ENCODE peak calls at places on chromosomes 4 and X, in five cellular contexts. One of them, this sample, is unnamed.

GRCh38 chr4:175444512-175444911 is 367.6 kb downstream of the GPM6A start:
- DNase-seq in left cardiac atrium: no peak
- DNase-seq in MCF 10A: no peak
- DNase-seq in osteocyte: no peak
- DNase-seq in activated CD4-positive, alpha-beta T cell treated with anti-CD3 and anti-CD28 coated beads, Interleukin-2, amount 50 U/mL, for 48 hours: no peak
- DNase-seq in this sample: no peak

GRCh38 chr4:131054489-131055019 is 1958.6 kb downstream of the C4orf33 start:
- DNase-seq in activated CD4-positive, alpha-beta T cell treated with anti-CD3 and anti-CD28 coated beads, Interleukin-2, amount 50 U/mL, for 48 hours: no peak
- DNase-seq in osteocyte: no peak
- DNase-seq in MCF 10A: peak
- DNase-seq in left cardiac atrium: no peak
- DNase-seq in this sample: no peak

GRCh38 chrX:154714925-154715324 is 36.0 kb downstream of the GAB3 start:
- DNase-seq in activated CD4-positive, alpha-beta T cell treated with anti-CD3 and anti-CD28 coated beads, Interleukin-2, amount 50 U/mL, for 48 hours: peak
- DNase-seq in MCF 10A: peak
- DNase-seq in left cardiac atrium: no peak
- DNase-seq in osteocyte: no peak
- DNase-seq in this sample: peak

GRCh38 chr4:188942606-188943005 is 803.4 kb downstream of the TRIML1 start:
- DNase-seq in osteocyte: no peak
- DNase-seq in left cardiac atrium: no peak
- DNase-seq in MCF 10A: no peak
- DNase-seq in activated CD4-positive, alpha-beta T cell treated with anti-CD3 and anti-CD28 coated beads, Interleukin-2, amount 50 U/mL, for 48 hours: no peak
- DNase-seq in this sample: no peak

GRCh38 chrX:5681159-5681558 is 547.5 kb downstream of the NLGN4X start:
- DNase-seq in left cardiac atrium: no peak
- DNase-seq in activated CD4-positive, alpha-beta T cell treated with anti-CD3 and anti-CD28 coated beads, Interleukin-2, amount 50 U/mL, for 48 hours: no peak
- DNase-seq in MCF 10A: no peak
- DNase-seq in osteocyte: no peak
- DNase-seq in this sample: no peak

GRCh38 chr4:34202154-34202553 is 2042.2 kb downstream of the ARAP2 start:
- DNase-seq in MCF 10A: no peak
- DNase-seq in osteocyte: no peak
- DNase-seq in left cardiac atrium: no peak
- DNase-seq in activated CD4-positive, alpha-beta T cell treated with anti-CD3 and anti-CD28 coated beads, Interleukin-2, amount 50 U/mL, for 48 hours: no peak
- DNase-seq in this sample: no peak

GRCh38 chr4:139645458-139645857 is 20.2 kb upstream of the MGST2 start:
- DNase-seq in activated CD4-positive, alpha-beta T cell treated with anti-CD3 and anti-CD28 coated beads, Interleukin-2, amount 50 U/mL, for 48 hours: no peak
- DNase-seq in MCF 10A: peak
- DNase-seq in osteocyte: no peak
- DNase-seq in left cardiac atrium: no peak
- DNase-seq in this sample: no peak

GRCh38 chr4:87058272-87059073 is 123.7 kb downstream of the AFF1 start:
- DNase-seq in activated CD4-positive, alpha-beta T cell treated with anti-CD3 and anti-CD28 coated beads, Interleukin-2, amount 50 U/mL, for 48 hours: peak
- DNase-seq in osteocyte: no peak
- DNase-seq in MCF 10A: peak
- DNase-seq in left cardiac atrium: no peak
- DNase-seq in this sample: no peak

GRCh38 chrX:109992203-109992602 is 10.7 kb upstream of the TMEM164 start:
- DNase-seq in activated CD4-positive, alpha-beta T cell treated with anti-CD3 and anti-CD28 coated beads, Interleukin-2, amount 50 U/mL, for 48 hours: no peak
- DNase-seq in MCF 10A: no peak
- DNase-seq in osteocyte: no peak
- DNase-seq in left cardiac atrium: no peak
- DNase-seq in this sample: no peak

GRCh38 chrX:15451913-15452312 is 41.2 kb downstream of the PIR start:
- DNase-seq in activated CD4-positive, alpha-beta T cell treated with anti-CD3 and anti-CD28 coated beads, Interleukin-2, amount 50 U/mL, for 48 hours: no peak
- DNase-seq in MCF 10A: peak
- DNase-seq in osteocyte: no peak
- DNase-seq in left cardiac atrium: peak
- DNase-seq in this sample: peak

GRCh38 chr4:1409806-1410425 is 3.7 kb upstream of the NKX1-1 start:
- DNase-seq in left cardiac atrium: no peak
- DNase-seq in activated CD4-positive, alpha-beta T cell treated with anti-CD3 and anti-CD28 coated beads, Interleukin-2, amount 50 U/mL, for 48 hours: no peak
- DNase-seq in MCF 10A: no peak
- DNase-seq in osteocyte: no peak
- DNase-seq in this sample: no peak

GRCh38 chr4:88009871-88010270 is 2.4 kb downstream of the PKD2 start:
- DNase-seq in osteocyte: no peak
- DNase-seq in MCF 10A: no peak
- DNase-seq in activated CD4-positive, alpha-beta T cell treated with anti-CD3 and anti-CD28 coated beads, Interleukin-2, amount 50 U/mL, for 48 hours: no peak
- DNase-seq in left cardiac atrium: no peak
- DNase-seq in this sample: no peak

GRCh38 chrX:100863326-100863854 is 10.8 kb downstream of the NOX1 start:
- DNase-seq in osteocyte: no peak
- DNase-seq in MCF 10A: no peak
- DNase-seq in activated CD4-positive, alpha-beta T cell treated with anti-CD3 and anti-CD28 coated beads, Interleukin-2, amount 50 U/mL, for 48 hours: no peak
- DNase-seq in left cardiac atrium: no peak
- DNase-seq in this sample: no peak

GRCh38 chr4:13711233-13711775 is 83.8 kb upstream of the BOD1L1 start:
- DNase-seq in MCF 10A: no peak
- DNase-seq in left cardiac atrium: no peak
- DNase-seq in osteocyte: no peak
- DNase-seq in activated CD4-positive, alpha-beta T cell treated with anti-CD3 and anti-CD28 coated beads, Interleukin-2, amount 50 U/mL, for 48 hours: no peak
- DNase-seq in this sample: no peak